ENCODE peak calls at places on chromosomes 3 and 15, in eight cellular contexts. O is mucosa of descending colon, F is fibroblast of the aortic adventitia, R is IMR-90, X is astrocyte of the cerebellum, Y is thoracic aorta, Z is heart right ventricle, L is mesenchymal stem cell. N is an unnamed sample.

GRCh38 chr3:152258448-152259302 is 10.1 kb upstream of the MBNL1 start:
- DNase-seq in R (peak), L (peak), Y (peak), Z (peak), F (peak), X (peak), O (peak), N (no peak)

GRCh38 chr3:28835751-28836150 is 445.1 kb upstream of the RBMS3 start:
- DNase-seq in Y (no peak), R (peak), Z (peak), L (no peak), F (no peak), X (no peak), O (no peak), N (no peak)

GRCh38 chr3:66971891-66972551 is 26.1 kb upstream of the KBTBD8 start:
- DNase-seq in Y (peak), O (peak), Z (peak), R (peak), F (peak), L (peak), X (peak), N (peak)

GRCh38 chr3:99562138-99562537 is 76.3 kb upstream of the COL8A1 start:
- DNase-seq in L (peak), F (peak), R (peak), X (peak), O (no peak), Y (no peak), Z (no peak), N (no peak)

GRCh38 chr3:23580337-23580736 is 225.4 kb upstream of the UBE2E1 start:
- DNase-seq in L (peak), X (no peak), Y (no peak), R (peak), Z (no peak), O (no peak), F (no peak), N (no peak)

GRCh38 chr3:100042577-100042981 is 71.7 kb downstream of the FILIP1L start:
- DNase-seq in Y (no peak), F (peak), R (peak), L (peak), X (no peak), O (no peak), Z (no peak), N (no peak)

GRCh38 chr15:29919380-29919881 is 97.2 kb upstream of the TJP1 start:
- DNase-seq in Y (no peak), Z (no peak), X (no peak), R (no peak), F (no peak), L (no peak), O (no peak), N (no peak)

GRCh38 chr3:153396581-153396980 is 234.6 kb downstream of the RAP2B start:
- DNase-seq in Z (no peak), Y (no peak), X (no peak), R (no peak), L (no peak), F (no peak), O (no peak), N (no peak)

GRCh38 chr3:67979342-67979741 is 324.9 kb upstream of the SUCLG2 start:
- DNase-seq in L (no peak), R (no peak), Y (no peak), O (no peak), F (no peak), Z (no peak), X (no peak), N (no peak)

GRCh38 chr3:156551261-156551660 is 3.7 kb downstream of the SSR3 start:
- DNase-seq in R (peak), F (peak), Y (no peak), O (no peak), X (no peak), L (peak), Z (no peak), N (no peak)

GRCh38 chr3:125386811-125387210 is 11.7 kb upstream of the ZNF148 start:
- DNase-seq in O (no peak), X (no peak), Z (no peak), F (peak), R (peak), Y (no peak), L (peak), N (no peak)

GRCh38 chr3:16113704-16114103 is 60.8 kb upstream of the GALNT15 start:
- DNase-seq in O (no peak), L (peak), Y (no peak), Z (no peak), R (peak), F (peak), X (no peak), N (no peak)

GRCh38 chr3:57026918-57027317 is 33.5 kb upstream of the SPATA12 start:
- DNase-seq in L (peak), X (no peak), R (peak), Y (no peak), Z (no peak), F (peak), O (no peak), N (no peak)

GRCh38 chr15:73530649-73531048 is 87.7 kb downstream of the REC114 start:
- DNase-seq in X (no peak), R (peak), L (no peak), Z (no peak), Y (no peak), F (peak), O (no peak), N (no peak)

GRCh38 chr15:59296181-59296617 is 76.5 kb downstream of the MYO1E start:
- DNase-seq in Z (no peak), L (peak), F (peak), R (peak), O (no peak), Y (no peak), X (peak), N (no peak)

GRCh38 chr3:105493305-105493892 is 126.7 kb downstream of the ALCAM start:
- DNase-seq in Y (no peak), R (no peak), X (no peak), F (no peak), Z (no peak), O (no peak), L (no peak), N (no peak)

DNA sequence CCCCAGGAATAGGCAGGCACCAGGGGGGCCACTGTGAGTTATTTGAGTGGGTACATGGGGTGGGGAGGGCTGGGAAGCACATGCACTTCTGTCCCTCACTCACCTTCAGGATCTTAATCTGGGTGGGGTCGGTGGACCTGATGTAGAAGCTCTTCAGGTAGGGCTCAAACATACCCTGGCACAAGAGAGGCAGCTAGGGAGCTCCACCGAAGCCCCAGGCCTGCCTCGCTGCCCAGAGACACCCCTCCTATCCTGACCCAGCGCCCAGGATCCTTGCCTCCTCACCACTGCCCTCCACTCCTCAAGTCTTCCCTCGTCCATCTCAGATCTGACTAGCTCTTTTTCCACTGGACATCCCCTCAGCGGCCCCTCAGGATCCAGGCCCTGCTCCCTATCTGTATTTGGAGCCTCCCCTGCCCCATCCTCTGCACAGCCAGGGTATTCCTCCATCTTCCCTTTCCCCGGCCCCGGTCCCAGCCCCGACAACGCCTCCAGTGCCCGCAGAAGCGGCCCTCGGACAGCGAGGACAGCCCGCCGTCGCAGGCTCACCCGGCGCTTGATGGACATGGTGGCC is 30.0 kb downstream of the AP3B2 start:
- DNase-seq in X (no peak), Z (no peak), R (no peak), Y (no peak), L (no peak), F (no peak), O (no peak), N (no peak)
- H3K4me3 ChIP-seq in X (no peak), Z (no peak), R (no peak), Y (peak), L (no peak), F (no peak), O (no peak), N (no peak)

DNA sequence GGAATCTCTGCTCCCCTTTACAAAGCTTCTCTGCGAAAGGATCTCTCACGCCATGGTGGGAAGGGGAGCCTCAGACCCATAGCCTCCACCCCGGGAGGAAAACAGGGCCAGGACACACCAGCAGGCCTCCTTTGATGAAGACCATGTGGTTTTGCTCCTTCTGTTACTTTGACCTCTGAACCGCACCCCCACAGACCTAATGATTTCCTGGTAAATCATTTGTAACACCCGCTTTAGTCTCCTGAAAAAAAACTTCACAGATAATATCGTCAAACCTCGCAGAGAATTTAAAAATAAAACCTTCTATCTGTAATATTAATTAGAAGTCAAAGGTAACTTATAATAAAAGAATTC is 18.3 kb downstream of the CPN2 start:
- DNase-seq in X (no peak), Z (no peak), O (no peak), L (no peak), R (no peak), F (no peak), Y (no peak), N (no peak)
- H3K4me3 ChIP-seq in X (no peak), Z (no peak), O (no peak), L (no peak), R (no peak), F (no peak), Y (no peak), N (no peak)

GRCh38 chr3:196775938-196776337 is 36.3 kb downstream of the PAK2 start:
- DNase-seq in L (no peak), R (no peak), Z (no peak), X (no peak), F (no peak), O (no peak), Y (no peak), N (no peak)

GRCh38 chr3:196774845-196775422 is 35.3 kb downstream of the PAK2 start:
- DNase-seq in L (no peak), F (peak), Y (no peak), R (peak), Z (no peak), X (no peak), O (no peak), N (no peak)

GRCh38 chr3:196772897-196773296 is 33.2 kb downstream of the PAK2 start:
- DNase-seq in Y (no peak), O (no peak), R (no peak), F (no peak), X (no peak), L (no peak), Z (no peak), N (no peak)

GRCh38 chr3:196772102-196772501 is 32.4 kb downstream of the PAK2 start:
- DNase-seq in X (no peak), Y (no peak), L (no peak), Z (no peak), F (no peak), O (no peak), R (no peak), N (no peak)

DNA sequence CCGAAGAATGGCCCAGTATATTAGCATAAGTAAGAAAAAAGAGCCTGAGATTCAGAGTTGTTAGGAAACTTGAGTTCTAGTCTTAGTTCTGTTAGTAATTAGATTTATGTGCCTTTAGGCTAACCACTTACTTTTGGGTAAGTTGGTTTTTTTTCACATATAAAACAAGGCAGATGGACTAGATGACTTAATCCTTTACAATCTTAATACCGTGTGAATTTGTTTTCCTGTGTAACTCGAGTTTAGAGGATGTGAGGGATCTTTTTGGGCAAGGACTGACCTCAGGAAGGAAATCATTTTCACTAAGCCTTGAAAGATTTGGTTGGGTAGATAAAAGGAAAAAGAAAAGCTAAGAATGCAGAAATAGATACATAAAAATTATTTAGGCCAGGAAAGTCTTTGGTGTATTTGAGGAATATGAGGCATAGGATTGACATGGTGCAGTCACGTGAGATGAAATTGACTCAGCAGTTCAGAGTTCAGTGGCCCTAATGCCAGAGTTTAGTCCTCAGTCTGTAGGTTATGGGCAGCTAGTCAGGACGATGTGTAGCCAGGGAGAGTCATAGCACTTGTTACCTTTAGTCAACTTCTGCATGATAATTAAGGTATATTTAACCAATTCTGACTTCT is 34.6 kb downstream of the PAK2 start:
- DNase-seq in O (no peak), R (no peak), Y (no peak), X (no peak), L (no peak), Z (no peak), F (peak), N (no peak)
- H3K4me3 ChIP-seq in O (no peak), R (no peak), Y (no peak), X (no peak), L (no peak), Z (no peak), F (no peak), N (no peak)

GRCh38 chr15:96066126-96066525 is 264.4 kb upstream of the NR2F2 start:
- DNase-seq in L (no peak), F (peak), X (no peak), R (no peak), Y (no peak), O (no peak), Z (no peak), N (no peak)
- H3K4me3 ChIP-seq in L (no peak), F (no peak), X (no peak), R (no peak), Y (no peak), O (no peak), Z (no peak), N (no peak)

GRCh38 chr3:127674099-127674792 is 1.5 kb downstream of the ABTB1 start:
- DNase-seq in Y (no peak), L (no peak), X (no peak), O (peak), F (no peak), R (no peak), Z (no peak), N (no peak)

GRCh38 chr3:127673191-127674098 is 693 bp downstream of the ABTB1 start:
- DNase-seq in O (peak), X (no peak), R (peak), Z (peak), F (peak), Y (no peak), L (peak), N (no peak)

GRCh38 chr3:127675651-127676391 is 3.1 kb downstream of the ABTB1 start:
- DNase-seq in L (no peak), Z (no peak), X (no peak), O (peak), F (no peak), Y (no peak), R (no peak), N (no peak)

GRCh38 chr3:127676456-127676855 is 3.7 kb downstream of the ABTB1 start:
- DNase-seq in L (no peak), O (peak), R (no peak), Y (no peak), Z (no peak), X (no peak), F (no peak), N (no peak)

GRCh38 chr3:127674793-127675189 is 2.0 kb downstream of the ABTB1 start:
- DNase-seq in F (no peak), X (no peak), O (peak), L (no peak), Y (no peak), Z (no peak), R (no peak), N (no peak)
- H3K4me3 ChIP-seq in F (no peak), X (no peak), O (no peak), L (no peak), Y (no peak), Z (no peak), R (no peak), N (no peak)